ENCODE peak calls at places on chromosomes 16 and 17, in six cellular contexts. I is GM12892, L is HepG2, E is GM12878, Z is K562, F is H1. A is an unnamed sample.

GRCh38 chr17:59361916-59362810 is 30.7 kb downstream of the YPEL2 start:
- DNase-seq in I (no peak), L (no peak), E (peak; percentile 86), Z (no peak), F (no peak), A (no peak)

GRCh38 chr17:74356640-74357465 is 4.8 kb downstream of the BTBD17 start:
- DNase-seq in I (no peak), L (no peak), E (no peak), Z (no peak), F (no peak), A (no peak)

GRCh38 chr16:12646098-12646489 is 157.6 kb downstream of the CPPED1 start:
- DNase-seq in I (no peak), L (no peak), E (no peak), Z (no peak), F (no peak), A (no peak)

GRCh38 chr17:43846963-43847369 is at the start of gene CD300LG:
- DNase-seq in I (no peak), L (no peak), E (no peak), Z (no peak), F (peak; percentile 63), A (no peak)

GRCh38 chr17:57368637-57369336 is 112.5 kb downstream of the MSI2 start:
- DNase-seq in I (no peak), L (peak; percentile 12), E (no peak), Z (no peak), F (no peak), A (no peak)

GRCh38 chr16:31179153-31179746 is 689 bp upstream of the FUS start:
- DNase-seq in I (no peak), L (no peak), E (no peak), Z (no peak), F (no peak), A (no peak)

GRCh38 chr17:44540246-44541084 is 16.8 kb upstream of the FZD2 start:
- DNase-seq in I (no peak), L (no peak), E (no peak), Z (no peak), F (no peak), A (no peak)

GRCh38 chr16:50683689-50684374 is 2.7 kb upstream of the SNX20 start:
- DNase-seq in I (peak; percentile 56), L (no peak), E (peak; percentile 87), Z (no peak), F (no peak), A (no peak)

GRCh38 chr17:80192268-80192667 is 22.4 kb downstream of the CARD14 start:
- DNase-seq in I (no peak), L (peak; percentile 53), E (no peak), Z (no peak), F (no peak), A (no peak)

GRCh38 chr17:80786470-80786869 is 205.2 kb upstream of the CHMP6 start:
- DNase-seq in I (no peak), L (no peak), E (no peak), Z (no peak), F (no peak), A (no peak)

GRCh38 chr17:27506348-27507218 is 50.3 kb downstream of the KSR1 start:
- DNase-seq in I (peak; percentile 63), L (no peak), E (peak; percentile 70), Z (peak; percentile 33), F (no peak), A (peak; percentile 47)

GRCh38 chr16:84138824-84139627 is 6.0 kb downstream of the HSDL1 start:
- DNase-seq in I (no peak), L (peak; percentile 97), E (peak; percentile 56), Z (peak; percentile 65), F (no peak), A (peak; percentile 39)

GRCh38 chr17:14471052-14471451 is 170.2 kb downstream of the HS3ST3B1 start:
- DNase-seq in I (no peak), L (peak; percentile 89), E (no peak), Z (no peak), F (no peak), A (no peak)

GRCh38 chr17:47853616-47854015 is 2.7 kb upstream of the SP6 start:
- DNase-seq in I (no peak), L (no peak), E (no peak), Z (no peak), F (no peak), A (no peak)

GRCh38 chr16:81369888-81370504 is 55.2 kb downstream of the GAN start:
- DNase-seq in I (no peak), L (no peak), E (peak; percentile 24), Z (no peak), F (no peak), A (no peak)

GRCh38 chr16:14629612-14629918 is 495 bp downstream of the PARN start:
- DNase-seq in I (no peak), L (no peak), E (no peak), Z (no peak), F (no peak), A (no peak)

GRCh38 chr17:507441-507840 is 154.8 kb upstream of the RPH3AL start:
- DNase-seq in I (no peak), L (no peak), E (no peak), Z (no peak), F (no peak), A (no peak)

GRCh38 chr17:57106107-57106835 is 21.2 kb downstream of the AKAP1 start:
- DNase-seq in I (no peak), L (peak; percentile 62), E (no peak), Z (no peak), F (peak; percentile 70), A (no peak)

GRCh38 chr16:72969146-72969545 is 78.8 kb downstream of the ZFHX3 start:
- DNase-seq in I (no peak), L (no peak), E (no peak), Z (no peak), F (no peak), A (no peak)

GRCh38 chr17:29573871-29574731 is 5.6 kb downstream of the TP53I13 start:
- DNase-seq in I (no peak), L (no peak), E (no peak), Z (no peak), F (no peak), A (no peak)

GRCh38 chr17:71974051-71974450 is 146.8 kb upstream of the SOX9 start:
- DNase-seq in I (no peak), L (no peak), E (no peak), Z (no peak), F (no peak), A (no peak)

GRCh38 chr17:49285716-49286115 is 55.1 kb upstream of the PHOSPHO1 start:
- DNase-seq in I (no peak), L (no peak), E (no peak), Z (no peak), F (no peak), A (no peak)

GRCh38 chr16:55539049-55539448 is 27.4 kb upstream of the CAPNS2 start:
- DNase-seq in I (no peak), L (no peak), E (no peak), Z (no peak), F (no peak), A (no peak)

GRCh38 chr17:40415390-40415789 is 2.3 kb downstream of the TOP2A start:
- DNase-seq in I (no peak), L (peak; percentile 38), E (no peak), Z (no peak), F (no peak), A (no peak)

GRCh38 chr17:60495260-60495659 is 30.8 kb downstream of the APPBP2 start:
- DNase-seq in I (no peak), L (no peak), E (no peak), Z (no peak), F (no peak), A (no peak)

GRCh38 chr16:68275611-68276191 is 11.4 kb downstream of the SLC7A6 start:
- DNase-seq in I (peak; percentile 51), L (peak; percentile 35), E (peak; percentile 96), Z (no peak), F (no peak), A (no peak)

DNA sequence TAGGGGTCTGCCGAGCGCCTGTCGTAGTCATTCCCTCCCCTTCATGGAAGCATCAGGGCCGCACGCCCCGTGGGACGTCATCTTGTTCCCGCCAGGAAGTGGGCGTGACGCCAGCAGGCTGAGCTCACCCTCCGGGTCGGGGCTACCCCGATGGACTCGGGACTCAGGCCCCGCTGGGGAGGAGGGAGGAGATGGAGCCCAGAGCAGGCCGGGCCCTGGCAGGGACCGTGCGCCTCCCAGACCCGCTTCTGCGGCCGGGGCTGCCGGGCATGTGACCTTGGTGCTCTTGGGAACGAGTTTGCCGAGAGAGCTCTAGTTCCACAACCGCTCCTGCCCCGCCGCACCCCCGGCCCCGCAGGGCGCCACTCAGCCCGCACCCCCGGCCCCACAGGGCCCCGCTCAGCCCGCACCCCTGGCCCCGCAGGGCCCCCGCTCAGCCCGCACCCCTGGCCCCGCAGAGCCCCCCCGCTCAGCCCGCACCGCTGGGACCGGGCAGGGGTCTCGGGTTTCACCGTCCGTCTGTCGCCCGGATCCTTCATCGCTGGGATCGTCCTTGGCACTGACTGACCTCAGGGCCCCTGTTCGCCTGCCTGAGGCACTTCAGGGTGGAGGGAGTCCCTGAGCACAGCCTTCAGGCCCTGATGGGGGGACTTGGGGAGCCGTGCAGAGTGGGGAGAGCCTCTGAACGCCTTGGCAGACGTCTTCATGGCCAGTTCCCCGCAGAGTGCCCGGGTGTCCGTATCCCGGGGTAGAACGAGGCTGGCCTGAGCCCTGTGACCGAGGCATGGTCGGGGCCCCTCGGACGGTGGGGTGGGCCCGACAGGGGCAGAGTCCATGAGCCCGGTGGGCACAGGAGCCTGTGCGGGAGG is 5.8 kb downstream of the CACNA1H start:
- DNase-seq in I (no peak), L (peak; percentile 40), E (no peak), Z (peak; percentile 45), F (no peak), A (no peak)
- TF ChIP-seq TAF1 in I (no peak), L (no peak), E (no peak), Z (no peak), F (no peak), A (no peak)

DNA sequence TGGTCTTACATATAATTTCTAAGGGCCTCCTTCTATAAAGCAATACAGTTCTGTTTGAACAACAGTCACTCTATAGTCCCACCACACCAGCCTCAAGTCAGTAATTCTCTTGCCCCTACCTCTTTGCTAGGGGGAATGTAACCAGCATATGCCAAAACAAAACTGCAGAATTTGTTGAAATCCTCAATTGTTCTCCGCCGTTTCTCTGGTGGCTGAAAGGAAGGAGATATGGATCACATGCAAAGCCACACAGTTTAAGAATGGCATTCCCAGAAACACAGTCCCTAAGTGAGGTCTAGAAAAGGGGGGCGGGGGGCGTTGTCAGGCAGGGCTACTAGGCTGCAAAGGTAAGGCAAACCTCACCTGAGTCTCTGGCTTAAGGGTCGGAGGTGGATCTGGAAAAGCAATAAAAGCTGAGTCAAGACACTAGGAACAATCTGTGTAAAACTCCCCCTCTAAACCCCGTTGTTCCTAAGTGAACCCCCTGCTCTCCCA is 1.9 kb downstream of the PHF23 start:
- DNase-seq in I (no peak), L (no peak), E (no peak), Z (no peak), F (no peak), A (no peak)
- TF ChIP-seq POLR2A in I (no peak), L (no peak), E (no peak), Z (no peak), F (no peak), A (no peak)

GRCh38 chr17:82560802-82561428 is 41.4 kb downstream of the FOXK2 start:
- DNase-seq in I (no peak), L (no peak), E (no peak), Z (no peak), F (no peak), A (no peak)
- TF ChIP-seq TAF1 in I (no peak), L (no peak), E (no peak), Z (no peak), F (no peak), A (no peak)

GRCh38 chr16:718922-719321 is 2.0 kb upstream of the ANTKMT start:
- DNase-seq in I (no peak), L (no peak), E (no peak), Z (no peak), F (no peak), A (no peak)
- TF ChIP-seq POLR2A in I (no peak), L (no peak), E (no peak), Z (no peak), F (no peak), A (no peak)

GRCh38 chr17:6509921-6510320 is 46.4 kb downstream of the PITPNM3 start:
- DNase-seq in I (no peak), L (no peak), E (no peak), Z (no peak), F (no peak), A (no peak)
- TF ChIP-seq TAF1 in I (no peak), L (no peak), E (no peak), Z (no peak), F (no peak), A (no peak)